ENCODE peak calls at places on chromosomes 5 and 9, in eight cellular contexts. P, X, G, D, N, Q, H and L are unnamed samples.
A peak's percentile ranks its signal among the peaks of the same experiment; 100 is the strongest.

GRCh38 chr9:107487521-107488399 is 1.8 kb downstream of the KLF4 start:
- DNase-seq in P (peak; percentile 63), X (peak; percentile 73), G (peak; percentile 68), D (peak; percentile 52), N (peak; percentile 55), Q (peak; percentile 75), H (peak; percentile 71), L (peak; percentile 64)

GRCh38 chr5:96292582-96293247 is 140.3 kb downstream of the PCSK1 start:
- DNase-seq in P (peak; percentile 39), X (peak; percentile 82), G (peak; percentile 32), D (peak; percentile 35), N (peak; percentile 25), Q (no peak), H (no peak), L (no peak)

GRCh38 chr5:172561151-172561550 is 79.9 kb upstream of the NEURL1B start:
- DNase-seq in P (peak; percentile 62), X (peak; percentile 21), G (no peak), D (no peak), N (no peak), Q (no peak), H (no peak), L (no peak)

GRCh38 chr9:104774831-104775573 is 11.1 kb downstream of the NIPSNAP3B start:
- DNase-seq in P (no peak), X (peak; percentile 33), G (no peak), D (no peak), N (no peak), Q (no peak), H (no peak), L (no peak)

GRCh38 chr5:18745591-18745987 is 1111.3 kb downstream of the TAF11L14 start:
- DNase-seq in P (no peak), X (no peak), G (no peak), D (no peak), N (no peak), Q (no peak), H (peak; percentile 29), L (no peak)

GRCh38 chr5:128084228-128085167 is 932 bp downstream of the SLC12A2 start:
- DNase-seq in P (peak; percentile 25), X (peak; percentile 27), G (peak; percentile 55), D (peak; percentile 21), N (peak; percentile 44), Q (peak; percentile 30), H (peak; percentile 55), L (peak; percentile 55)

GRCh38 chr9:129826759-129827158 is 2.8 kb upstream of the TOR1A start:
- DNase-seq in P (no peak), X (no peak), G (no peak), D (no peak), N (no peak), Q (no peak), H (no peak), L (no peak)

GRCh38 chr9:70020217-70020616 is 23.4 kb upstream of the MAMDC2 start:
- DNase-seq in P (no peak), X (no peak), G (no peak), D (no peak), N (no peak), Q (no peak), H (no peak), L (no peak)

GRCh38 chr5:121497176-121497575 is 354.5 kb upstream of the FTMT start:
- DNase-seq in P (no peak), X (no peak), G (no peak), D (no peak), N (no peak), Q (no peak), H (no peak), L (no peak)

GRCh38 chr9:104934686-104935413 is 6.9 kb upstream of the ABCA1 start:
- DNase-seq in P (no peak), X (no peak), G (no peak), D (no peak), N (no peak), Q (no peak), H (no peak), L (no peak)

GRCh38 chr9:100448266-100448665 is 21.3 kb downstream of the MSANTD3 start:
- DNase-seq in P (no peak), X (no peak), G (no peak), D (no peak), N (no peak), Q (no peak), H (no peak), L (no peak)

GRCh38 chr5:218457-219289 is 553 bp downstream of the SDHA start:
- DNase-seq in P (peak; percentile 52), X (peak; percentile 45), G (peak; percentile 56), D (peak; percentile 28), N (peak; percentile 47), Q (peak; percentile 42), H (peak; percentile 68), L (peak; percentile 40)

GRCh38 chr5:139862313-139862712 is 66.7 kb downstream of the PSD2 start:
- DNase-seq in P (peak; percentile 17), X (peak; percentile 16), G (no peak), D (no peak), N (no peak), Q (no peak), H (no peak), L (no peak)

GRCh38 chr5:172160506-172160905 is 27.5 kb downstream of the STK10 start:
- DNase-seq in P (no peak), X (no peak), G (no peak), D (no peak), N (no peak), Q (no peak), H (no peak), L (no peak)

DNA sequence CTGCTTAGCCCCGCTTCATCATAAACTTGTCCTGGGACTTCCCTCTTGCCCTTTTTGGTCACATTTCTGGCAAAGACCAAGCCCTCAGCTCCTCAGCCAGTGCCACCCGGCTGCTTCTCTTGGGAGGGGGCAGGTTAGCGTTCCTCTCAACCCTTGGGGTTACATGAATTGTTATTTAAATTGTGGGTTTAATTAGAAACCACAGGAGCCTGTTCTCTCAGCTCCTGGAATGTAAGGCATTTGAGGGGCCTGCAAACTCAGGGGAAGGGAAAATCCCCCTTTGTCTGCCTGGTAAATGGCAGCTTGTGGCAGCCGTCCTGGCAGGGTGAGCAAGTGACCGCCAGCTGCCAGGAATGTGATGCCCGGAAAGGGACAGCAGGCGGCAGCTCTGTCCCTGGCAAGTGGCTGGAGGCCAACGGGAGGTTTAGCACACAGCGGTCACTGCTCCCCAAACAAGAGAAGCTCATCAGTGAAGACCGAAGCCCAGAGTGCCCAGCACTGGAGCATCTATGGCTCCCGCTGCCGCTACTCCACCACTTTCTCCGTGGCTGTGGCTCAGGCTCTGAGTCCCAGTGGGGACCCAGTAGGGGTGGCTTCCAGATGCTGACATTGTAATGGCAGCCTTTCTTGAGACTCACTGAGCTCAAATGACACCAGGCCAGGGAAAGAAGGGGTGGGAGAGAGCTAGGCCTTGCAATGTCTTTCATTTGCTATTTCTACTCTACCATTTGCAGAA is 51.7 kb downstream of the SHB start:
- DNase-seq in P (peak; percentile 75), X (peak; percentile 48), G (peak; percentile 84), D (no peak), N (peak; percentile 73), Q (peak; percentile 85), H (no peak), L (no peak)
- TF ChIP-seq CTCF in P (peak; percentile 25), X (no peak), G (peak; percentile 78), D (no peak), N (peak; percentile 58), Q (no peak), H (no peak), L (no peak)

DNA sequence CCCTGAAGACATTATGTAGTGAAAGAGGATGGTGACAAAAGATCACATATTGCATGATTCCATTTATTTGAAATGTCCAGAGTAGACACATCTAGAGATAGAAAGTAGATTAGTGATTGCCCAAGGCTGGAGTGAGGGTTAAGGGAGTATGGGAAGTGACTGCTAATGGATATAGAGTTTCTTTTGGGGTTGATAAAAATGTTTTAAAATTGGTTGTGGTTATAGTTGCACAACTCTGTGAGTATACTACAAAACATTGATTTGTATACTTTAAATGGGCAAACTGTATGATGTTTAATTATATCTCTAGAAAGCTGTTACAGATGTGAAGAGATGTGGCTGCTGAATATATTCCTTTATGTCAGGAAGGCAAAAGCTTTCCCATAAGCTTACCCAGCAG is 202.8 kb downstream of the CCDC171 start:
- DNase-seq in P (no peak), X (peak; percentile 5), G (no peak), D (no peak), N (no peak), Q (no peak), H (no peak), L (no peak)
- TF ChIP-seq CTCF in P (no peak), X (no peak), G (no peak), D (no peak), N (no peak), Q (no peak), H (no peak), L (no peak)

GRCh38 chr9:7243838-7244237 is 486.1 kb downstream of the KDM4C start:
- DNase-seq in P (no peak), X (no peak), G (no peak), D (no peak), N (no peak), Q (no peak), H (no peak), L (no peak)

GRCh38 chr9:7240569-7241311 is 483.0 kb downstream of the KDM4C start:
- DNase-seq in P (no peak), X (no peak), G (no peak), D (no peak), N (no peak), Q (no peak), H (no peak), L (no peak)

GRCh38 chr9:7242126-7242525 is 484.4 kb downstream of the KDM4C start:
- DNase-seq in P (no peak), X (no peak), G (no peak), D (no peak), N (no peak), Q (no peak), H (no peak), L (no peak)

GRCh38 chr9:7239708-7240107 is 481.9 kb downstream of the KDM4C start:
- DNase-seq in P (no peak), X (no peak), G (no peak), D (no peak), N (no peak), Q (no peak), H (no peak), L (no peak)

DNA sequence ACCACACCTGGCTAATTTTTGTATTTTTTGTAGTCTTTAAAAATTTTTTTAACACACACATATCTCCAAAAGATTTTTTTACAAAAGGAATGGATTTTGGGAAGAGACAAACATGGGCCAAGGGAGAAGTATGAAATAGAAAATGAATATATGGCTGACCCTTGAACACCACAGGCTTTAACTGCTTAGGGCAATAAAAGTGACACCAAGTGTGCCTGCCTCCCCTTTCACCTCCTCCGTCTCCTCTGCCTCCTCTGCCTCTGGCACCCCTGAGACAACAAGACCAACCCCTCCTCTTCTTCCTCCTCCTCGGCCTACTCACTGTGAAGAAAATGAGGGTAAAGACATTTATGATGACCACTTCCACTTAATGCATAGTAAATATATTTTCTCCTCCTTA is 483.9 kb downstream of the KDM4C start:
- DNase-seq in P (no peak), X (no peak), G (no peak), D (no peak), N (no peak), Q (no peak), H (no peak), L (no peak)
- TF ChIP-seq CTCF in P (no peak), X (no peak), G (no peak), D (no peak), N (no peak), Q (no peak), H (no peak), L (no peak)

DNA sequence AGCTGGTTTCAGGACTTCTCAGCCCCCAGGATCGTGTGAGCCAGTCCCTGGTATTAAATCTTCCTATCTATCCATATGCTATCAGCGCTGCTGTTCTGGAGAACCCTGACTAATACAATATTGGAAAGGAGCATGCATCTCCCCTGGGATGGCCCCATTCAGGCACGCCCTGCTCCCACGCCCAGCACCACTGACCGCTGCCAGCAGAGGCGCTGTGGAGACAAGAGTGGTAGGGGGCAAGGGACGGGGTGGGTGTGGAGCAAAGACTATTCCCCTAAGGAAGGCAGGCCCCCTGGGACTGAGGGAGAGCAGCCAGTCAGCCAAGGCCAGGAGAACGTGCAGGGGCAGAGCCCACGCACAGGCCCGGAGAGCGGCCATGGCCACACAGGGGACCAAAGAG is 116.0 kb downstream of the VAV2 start:
- DNase-seq in P (no peak), X (no peak), G (no peak), D (no peak), N (no peak), Q (peak; percentile 90), H (no peak), L (peak; percentile 78)
- TF ChIP-seq CTCF in P (peak; percentile 38), X (peak; percentile 47), G (no peak), D (no peak), N (no peak), Q (peak; percentile 56), H (no peak), L (peak; percentile 56)